ENCODE peak calls at places on chromosomes 13 and 19, in six cellular contexts. K is breast epithelium; J is thoracic aorta; Q is A549; Y is heart right ventricle; A is CD4-positive, alpha-beta T cell. E is an unnamed sample.

GRCh38 chr19:1181606-1182005 is 7.5 kb upstream of the SBNO2 start:
- DNase-seq in K (peak), J (no peak), Q (no peak), Y (no peak), A (no peak), E (no peak)

GRCh38 chr19:55082023-55082851 is 6.6 kb downstream of the EPS8L1 start:
- DNase-seq in K (no peak), J (no peak), Q (peak), Y (no peak), A (no peak), E (peak)

GRCh38 chr13:57739791-57740190 is 108.2 kb downstream of the PCDH17 start:
- DNase-seq in K (no peak), J (no peak), Q (no peak), Y (no peak), A (no peak), E (no peak)

GRCh38 chr19:43777163-43777700 is 3.5 kb downstream of the KCNN4 start:
- DNase-seq in K (no peak), J (no peak), Q (no peak), Y (no peak), A (no peak), E (no peak)

GRCh38 chr13:69677343-69677742 is 430.3 kb upstream of the ATXN8OS start:
- DNase-seq in K (no peak), J (no peak), Q (no peak), Y (no peak), A (no peak), E (no peak)

GRCh38 chr19:45587873-45588272 is 3.3 kb upstream of the OPA3 start:
- DNase-seq in K (no peak), J (no peak), Q (peak), Y (no peak), A (no peak), E (no peak)

GRCh38 chr13:47119568-47120080 is 222.8 kb upstream of the HTR2A start:
- DNase-seq in K (no peak), J (no peak), Q (no peak), Y (no peak), A (no peak), E (no peak)

GRCh38 chr13:47239025-47239424 is 342.2 kb upstream of the HTR2A start:
- DNase-seq in K (no peak), J (no peak), Q (no peak), Y (no peak), A (no peak), E (no peak)

GRCh38 chr13:29975287-29975686 is 124.9 kb upstream of the UBL3 start:
- DNase-seq in K (no peak), J (no peak), Q (no peak), Y (no peak), A (no peak), E (no peak)

GRCh38 chr19:49677232-49677881 is at the start of gene PRMT1:
- DNase-seq in K (no peak), J (no peak), Q (peak), Y (peak), A (peak), E (no peak)

GRCh38 chr19:44992336-44993163 is 8.7 kb upstream of the RELB start:
- DNase-seq in K (no peak), J (no peak), Q (no peak), Y (no peak), A (no peak), E (no peak)

GRCh38 chr19:55866521-55866920 is 30.2 kb downstream of the NLRP4 start:
- DNase-seq in K (no peak), J (no peak), Q (no peak), Y (no peak), A (no peak), E (no peak)

GRCh38 chr19:51742736-51743288 is 8.9 kb downstream of the FPR1 start:
- DNase-seq in K (no peak), J (no peak), Q (no peak), Y (no peak), A (no peak), E (no peak)

GRCh38 chr13:44921931-44922758 is 67.1 kb downstream of the NUFIP1 start:
- DNase-seq in K (peak), J (peak), Q (peak), Y (no peak), A (no peak), E (no peak)

GRCh38 chr13:53200498-53201453 is 172.2 kb downstream of the OLFM4 start:
- DNase-seq in K (no peak), J (no peak), Q (no peak), Y (peak), A (no peak), E (peak)

GRCh38 chr19:51901860-51902259 is 3.0 kb downstream of the ZNF649 start:
- DNase-seq in K (no peak), J (no peak), Q (no peak), Y (no peak), A (no peak), E (no peak)

GRCh38 chr13:97125810-97126738 is 96.1 kb upstream of the MBNL2 start:
- DNase-seq in K (no peak), J (no peak), Q (no peak), Y (no peak), A (no peak), E (no peak)

GRCh38 chr19:15154002-15154612 is 46.7 kb downstream of the NOTCH3 start:
- DNase-seq in K (no peak), J (no peak), Q (peak), Y (no peak), A (no peak), E (no peak)
- TF ChIP-seq CTCF in K (peak), J (peak), Q (peak), Y (peak), A (peak), E (peak)

GRCh38 chr19:7894612-7895309 is 6.5 kb downstream of the LRRC8E start:
- DNase-seq in K (no peak), J (no peak), Q (no peak), Y (no peak), A (no peak), E (peak)
- TF ChIP-seq CTCF in K (no peak), J (no peak), Q (no peak), Y (no peak), A (no peak), E (no peak)

DNA sequence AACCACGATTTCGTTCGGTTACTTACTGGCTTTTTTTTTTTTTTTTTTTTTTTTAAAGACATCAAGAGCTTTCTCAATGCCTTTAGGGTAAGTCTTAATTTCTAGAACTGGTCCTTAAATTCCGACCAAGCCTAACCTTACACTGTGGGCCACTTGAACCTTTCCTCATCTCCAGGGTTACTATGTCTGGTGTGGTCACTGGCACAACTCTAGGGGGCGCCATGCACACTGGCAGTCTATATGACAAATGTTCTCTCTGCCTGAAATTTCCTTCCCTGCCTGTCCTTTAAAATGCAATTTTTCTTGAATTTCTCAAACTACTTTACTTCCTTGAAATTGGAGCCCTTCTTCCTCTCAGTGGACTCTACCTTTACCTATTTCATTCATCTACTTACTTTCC is 227.4 kb downstream of the KLF5 start:
- DNase-seq in K (no peak), J (no peak), Q (no peak), Y (no peak), A (no peak), E (no peak)
- TF ChIP-seq CTCF in K (no peak), J (no peak), Q (no peak), Y (no peak), A (no peak), E (no peak)

DNA sequence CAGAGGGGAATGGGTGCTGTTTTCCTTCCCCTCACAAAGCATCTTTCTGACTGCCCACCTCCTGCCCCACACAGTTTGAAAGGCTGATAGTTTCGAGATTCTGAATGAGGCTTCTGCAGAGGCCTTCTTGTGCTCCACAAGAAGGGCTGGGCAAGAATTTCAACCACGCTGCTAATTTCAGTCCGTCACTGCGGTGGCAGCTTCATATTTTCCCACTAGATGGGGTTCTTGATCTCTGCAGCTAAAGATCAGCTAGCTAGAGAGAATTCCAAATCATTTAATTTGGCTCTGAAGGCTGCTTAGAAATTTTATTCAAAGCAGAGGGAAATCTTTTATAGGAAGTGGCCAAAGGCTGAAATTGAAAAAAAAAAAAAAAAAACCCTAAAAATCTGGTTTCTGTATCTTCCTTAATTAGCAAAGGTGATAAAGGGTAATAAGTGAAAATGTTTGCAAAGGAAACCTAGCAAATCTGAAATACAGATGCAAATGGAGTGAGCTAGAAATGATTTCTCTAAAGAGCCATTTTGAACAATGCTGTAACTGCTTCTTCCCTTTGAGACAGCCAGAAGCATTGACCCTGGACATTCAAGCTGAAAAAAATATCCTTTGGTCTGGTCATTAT is 38.0 kb upstream of the C13orf42 start:
- DNase-seq in K (peak), J (no peak), Q (peak), Y (no peak), A (no peak), E (no peak)
- TF ChIP-seq CTCF in K (peak), J (peak), Q (peak), Y (peak), A (no peak), E (peak)

DNA sequence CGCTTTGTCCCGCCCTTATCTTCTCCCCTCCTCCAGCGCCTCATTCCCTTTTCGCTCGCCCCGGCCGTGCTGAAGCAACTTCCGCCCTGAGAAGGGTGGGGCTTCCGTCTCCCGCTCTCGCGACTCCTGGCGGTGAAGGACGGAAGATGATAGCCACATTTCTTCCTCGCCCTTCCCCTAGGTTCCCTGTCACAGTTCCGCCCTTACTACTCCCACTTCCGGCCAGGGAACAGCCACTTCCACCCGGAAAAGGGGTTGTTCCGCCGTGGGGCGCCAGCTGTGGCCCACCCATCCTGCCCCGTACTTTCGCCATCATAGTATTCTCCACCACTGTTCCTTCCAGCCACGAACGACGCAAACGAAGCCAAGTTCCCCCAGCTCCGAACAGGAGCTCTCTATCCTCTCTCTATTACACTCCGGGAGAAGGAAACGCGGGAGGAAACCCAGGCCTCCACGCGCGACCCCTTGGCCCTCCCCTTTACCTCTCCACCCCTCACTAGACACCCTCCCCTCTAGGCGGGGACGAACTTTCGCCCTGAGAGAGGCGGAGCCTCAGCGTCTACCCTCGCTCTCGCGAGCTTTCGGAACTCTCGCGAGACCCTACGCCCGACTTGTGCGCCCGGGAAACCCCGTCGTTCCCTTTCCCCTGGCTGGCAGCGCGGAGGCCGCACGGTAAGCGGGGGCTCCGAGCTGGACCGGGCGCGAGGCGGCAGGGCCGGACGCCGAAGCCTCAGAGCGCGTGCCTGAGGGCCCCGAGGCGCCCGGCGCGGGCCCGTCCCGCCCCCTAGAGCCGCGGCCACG is at the start of gene RPS19:
- DNase-seq in K (peak), J (peak), Q (peak), Y (peak), A (peak), E (peak)
- TF ChIP-seq CTCF in K (peak), J (peak), Q (peak), Y (peak), A (peak), E (no peak)

DNA sequence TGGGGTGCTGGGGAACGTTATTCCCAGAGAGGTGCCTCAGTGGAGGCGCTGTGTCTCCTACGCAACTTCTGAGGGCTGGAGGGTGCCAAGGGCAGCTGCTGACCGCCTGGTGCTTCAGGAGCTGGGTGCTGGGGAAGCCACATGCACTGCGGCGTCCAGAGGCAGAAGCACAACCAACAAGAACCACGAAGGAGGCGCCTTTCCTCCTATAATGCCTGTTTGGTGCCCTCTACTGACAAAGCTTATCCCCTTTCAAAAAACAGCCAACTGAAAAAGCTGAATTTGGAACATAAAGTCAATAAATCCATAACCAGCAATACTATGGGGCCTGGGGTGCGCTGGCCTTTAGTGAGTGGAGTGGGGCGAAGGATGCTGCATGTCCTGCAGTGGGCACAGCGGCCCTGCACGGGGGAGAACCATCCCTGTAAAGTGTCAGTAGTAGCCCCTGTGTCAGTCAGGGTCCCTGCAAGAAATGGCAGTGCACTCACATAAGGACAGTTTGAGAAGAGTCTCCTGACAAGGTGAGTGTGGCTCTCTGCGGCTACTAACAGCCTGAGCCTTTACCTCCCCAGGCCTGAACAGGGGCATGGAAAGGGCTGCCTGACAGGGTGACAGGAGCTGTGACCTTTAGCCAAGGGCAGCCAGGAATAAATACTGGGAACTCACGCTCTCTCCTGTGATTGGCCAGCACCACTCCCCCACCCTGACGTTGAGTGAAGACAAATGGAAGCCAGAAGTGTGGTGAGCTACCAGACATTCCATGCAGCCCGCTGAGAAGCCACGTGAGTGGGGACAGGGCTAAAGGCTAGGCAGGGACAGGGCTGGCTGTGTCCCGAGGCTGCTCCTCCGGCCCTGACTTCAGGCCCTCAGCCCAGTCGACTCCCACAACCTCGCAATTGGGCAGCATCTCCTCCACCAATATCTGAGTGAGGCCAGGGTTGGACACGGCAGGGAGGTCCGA is 4.5 kb upstream of the B3GNT8 start:
- DNase-seq in K (no peak), J (no peak), Q (peak), Y (peak), A (no peak), E (no peak)
- TF ChIP-seq CTCF in K (no peak), J (no peak), Q (peak), Y (peak), A (no peak), E (peak)

DNA sequence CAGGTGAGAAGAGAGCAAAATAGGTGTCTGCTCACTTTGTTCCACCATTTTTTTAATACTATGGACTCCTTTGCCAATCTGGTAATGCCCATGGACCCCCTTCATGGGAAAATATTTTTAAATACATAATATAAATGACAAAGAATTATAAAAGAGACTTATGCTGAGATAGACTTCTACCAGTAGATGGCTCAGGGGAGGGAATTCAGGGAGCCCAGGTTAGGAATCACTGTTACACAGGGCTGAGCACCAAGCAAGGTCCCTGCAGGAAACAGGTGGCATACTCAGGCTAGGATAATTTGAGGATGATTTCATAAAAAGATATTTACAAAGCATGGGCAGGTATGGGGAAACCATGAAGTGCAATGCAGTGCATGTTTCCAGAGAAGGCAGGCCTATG is 525.9 kb downstream of the FGF9 start:
- DNase-seq in K (no peak), J (no peak), Q (no peak), Y (no peak), A (no peak), E (no peak)
- TF ChIP-seq CTCF in K (no peak), J (no peak), Q (no peak), Y (peak), A (no peak), E (no peak)

E was measured in D721Med.